ENCODE peak calls at places on chromosomes 13 and 19, in five cellular contexts. G, P, I, S and D are unnamed samples.

GRCh38 chr13:40116008-40116407 is 460.5 kb downstream of the COG6 start:
- DNase-seq in G (peak; percentile 0), P (peak; percentile 96), I (no peak), S (no peak), D (no peak)

GRCh38 chr13:113378825-113379224 is 14.9 kb upstream of the GRTP1 start:
- DNase-seq in G (no peak), P (no peak), I (no peak), S (no peak), D (no peak)

GRCh38 chr19:7211191-7211988 is 82.8 kb downstream of the INSR start:
- DNase-seq in G (no peak), P (no peak), I (no peak), S (no peak), D (no peak)

GRCh38 chr19:40717880-40718773 is 1.2 kb downstream of the ITPKC start:
- DNase-seq in G (no peak), P (peak; percentile 78), I (no peak), S (no peak), D (no peak)

GRCh38 chr19:11377756-11378155 is 3.3 kb downstream of the SWSAP1 start:
- DNase-seq in G (no peak), P (no peak), I (no peak), S (no peak), D (no peak)

GRCh38 chr13:81184556-81185265 is 843.8 kb upstream of the SPRY2 start:
- DNase-seq in G (no peak), P (no peak), I (no peak), S (peak; percentile 10), D (no peak)

GRCh38 chr13:102197193-102197592 is 204.7 kb downstream of the FGF14 start:
- DNase-seq in G (peak; percentile 2), P (peak; percentile 38), I (no peak), S (no peak), D (no peak)

GRCh38 chr13:25170554-25171107 is 1.5 kb downstream of the AMER2 start:
- DNase-seq in G (peak; percentile 30), P (peak; percentile 70), I (no peak), S (no peak), D (no peak)

GRCh38 chr13:95698047-95698749 is 21.3 kb downstream of the DNAJC3 start:
- DNase-seq in G (no peak), P (peak; percentile 49), I (no peak), S (no peak), D (no peak)

GRCh38 chr19:50333737-50334617 is 4.8 kb upstream of the KCNC3 start:
- DNase-seq in G (peak; percentile 62), P (peak; percentile 86), I (peak; percentile 99), S (peak; percentile 71), D (peak; percentile 7)